ENCODE peak calls at places on chromosomes 2 and 18, in nine cellular contexts. D, Y, H, I, W, J, S, B and O are unnamed samples.

GRCh38 chr2:11370377-11371098 is 26.1 kb upstream of the ROCK2 start:
- DNase-seq in H (no peak), Y (no peak), J (no peak), D (no peak), S (peak), W (peak), I (peak), B (no peak), O (peak)

GRCh38 chr2:152415231-152415642 is 80.3 kb downstream of the FMNL2 start:
- DNase-seq in D (no peak), I (peak), J (peak), W (peak), Y (no peak), B (no peak), H (no peak), S (peak), O (no peak)

GRCh38 chr2:157329524-157329923 is 3.9 kb upstream of the ERMN start:
- DNase-seq in S (no peak), Y (no peak), J (no peak), D (no peak), W (peak), B (no peak), H (no peak), I (no peak), O (peak)

GRCh38 chr2:86453838-86454237 is 12.7 kb downstream of the KDM3A start:
- DNase-seq in S (peak), I (peak), B (peak), W (peak), H (no peak), Y (peak), D (peak), J (peak), O (peak)

GRCh38 chr2:58601017-58601416 is 359.9 kb upstream of the FANCL start:
- DNase-seq in D (no peak), S (no peak), Y (peak), W (peak), I (no peak), B (no peak), H (no peak), J (peak), O (no peak)

GRCh38 chr2:152611458-152612231 is 105.6 kb downstream of the PRPF40A start:
- DNase-seq in D (peak), H (peak), Y (peak), S (peak), W (peak), I (no peak), J (peak), B (no peak), O (no peak)

GRCh38 chr2:20381457-20381856 is 30.8 kb upstream of the PUM2 start:
- DNase-seq in B (no peak), S (peak), H (no peak), J (peak), Y (peak), W (peak), I (no peak), D (peak), O (peak)

GRCh38 chr18:12621737-12622306 is 36.1 kb downstream of the SPIRE1 start:
- DNase-seq in S (peak), H (no peak), W (peak), Y (peak), I (no peak), D (peak), J (peak), B (no peak), O (no peak)

GRCh38 chr2:61471905-61472805 is 1.3 kb upstream of the USP34 start:
- DNase-seq in H (no peak), Y (peak), I (peak), W (peak), B (no peak), D (peak), J (peak), S (peak), O (no peak)

GRCh38 chr2:30790879-30791278 is 16.4 kb downstream of the CAPN13 start:
- DNase-seq in S (no peak), B (no peak), D (no peak), H (no peak), I (no peak), W (no peak), Y (no peak), J (no peak), O (peak)

GRCh38 chr2:103789716-103790085 is 1027.9 kb downstream of the TMEM182 start:
- DNase-seq in I (no peak), Y (no peak), D (no peak), H (no peak), W (no peak), S (no peak), J (no peak), B (no peak), O (no peak)

GRCh38 chr2:238158807-238159539 is at the start of gene ERFE:
- DNase-seq in Y (peak), H (no peak), S (peak), J (no peak), W (no peak), I (peak), B (no peak), D (peak), O (no peak)

GRCh38 chr2:201966691-201967388 is 66.8 kb upstream of the FZD7 start:
- DNase-seq in Y (no peak), J (no peak), I (peak), W (no peak), S (no peak), D (no peak), B (no peak), H (no peak), O (no peak)

GRCh38 chr2:105875241-105875640 is 130.5 kb downstream of the NCK2 start:
- DNase-seq in J (no peak), B (no peak), S (no peak), H (no peak), D (no peak), W (no peak), Y (no peak), I (no peak), O (no peak)

GRCh38 chr2:191933307-191934105 is 86.6 kb upstream of the CAVIN2 start:
- DNase-seq in W (peak), B (no peak), I (no peak), J (no peak), S (peak), Y (no peak), H (no peak), D (no peak), O (no peak)

GRCh38 chr2:110682267-110682666 is 4.4 kb upstream of the BUB1 start:
- DNase-seq in S (no peak), W (no peak), Y (no peak), J (no peak), D (no peak), B (no peak), H (no peak), I (no peak), O (no peak)

GRCh38 chr2:59630789-59631188 is 922.7 kb downstream of the BCL11A start:
- DNase-seq in H (no peak), J (no peak), Y (no peak), W (no peak), S (no peak), I (no peak), B (no peak), D (no peak), O (no peak)

GRCh38 chr2:119820275-119820674 is 60.6 kb downstream of the PTPN4 start:
- DNase-seq in D (peak), I (no peak), Y (peak), J (peak), W (peak), H (no peak), B (no peak), S (peak), O (no peak)

GRCh38 chr18:8758466-8758865 is 53.1 kb downstream of the MTCL1 start:
- DNase-seq in S (peak), Y (no peak), H (no peak), I (no peak), B (no peak), W (no peak), D (no peak), J (no peak), O (no peak)

GRCh38 chr2:24334245-24334633 is 26.1 kb downstream of the ITSN2 start:
- DNase-seq in D (peak), I (peak), J (peak), B (peak), S (peak), H (no peak), W (no peak), Y (peak), O (no peak)

GRCh38 chr18:11148655-11149440 is 521 bp downstream of the PIEZO2 start:
- DNase-seq in Y (no peak), J (no peak), W (no peak), H (no peak), I (no peak), D (peak), S (no peak), B (no peak), O (no peak)

GRCh38 chr2:175234153-175234552 is 52.6 kb upstream of the ATP5MC3 start:
- DNase-seq in B (no peak), H (no peak), J (no peak), I (no peak), D (no peak), W (no peak), S (no peak), Y (peak), O (no peak)

GRCh38 chr2:161746891-161747535 is 122.8 kb downstream of the SLC4A10 start:
- DNase-seq in D (no peak), H (no peak), Y (no peak), I (no peak), B (no peak), W (no peak), S (no peak), J (no peak), O (no peak)

GRCh38 chr18:26719909-26720308 is 145.6 kb downstream of the AQP4 start:
- DNase-seq in H (no peak), I (no peak), B (no peak), W (no peak), S (no peak), J (no peak), D (no peak), Y (no peak), O (peak)

GRCh38 chr2:96867756-96868554 is 1.9 kb downstream of the SEMA4C start:
- DNase-seq in J (peak), H (no peak), I (no peak), Y (peak), D (no peak), S (peak), B (no peak), W (no peak), O (no peak)

GRCh38 chr2:27961997-27962396 is 71.5 kb downstream of the BABAM2 start:
- DNase-seq in B (no peak), W (peak), S (peak), I (no peak), Y (peak), H (no peak), J (peak), D (peak), O (no peak)

GRCh38 chr2:241595600-241596140 is 37.1 kb downstream of the BOK start:
- DNase-seq in Y (no peak), H (peak), D (peak), W (no peak), I (peak), J (no peak), S (no peak), B (no peak), O (no peak)

GRCh38 chr2:109266998-109267854 is 138.2 kb downstream of the SH3RF3 start:
- DNase-seq in H (peak), J (peak), W (peak), Y (no peak), I (no peak), B (no peak), S (peak), D (peak), O (no peak)

GRCh38 chr2:229922449-229923386 is at the start of gene FBXO36:
- DNase-seq in Y (no peak), S (peak), H (no peak), B (no peak), J (peak), I (no peak), W (peak), D (no peak), O (no peak)

GRCh38 chr18:62659698-62660097 is 55.6 kb upstream of the PHLPP1 start:
- DNase-seq in W (no peak), J (no peak), S (no peak), H (no peak), B (no peak), I (no peak), D (no peak), Y (no peak), O (no peak)

GRCh38 chr18:52345428-52345827 is 5.4 kb downstream of the DCC start:
- DNase-seq in I (no peak), H (no peak), D (no peak), Y (no peak), B (no peak), S (no peak), J (no peak), W (no peak), O (no peak)

GRCh38 chr2:117985092-117985491 is 28.8 kb downstream of the CCDC93 start:
- DNase-seq in H (no peak), D (no peak), S (no peak), I (no peak), Y (no peak), W (no peak), B (no peak), J (no peak), O (no peak)

GRCh38 chr18:58195278-58195721 is 151.3 kb downstream of the NEDD4L start:
- DNase-seq in D (no peak), S (no peak), Y (no peak), H (no peak), B (no peak), W (peak), J (no peak), I (peak), O (no peak)

GRCh38 chr2:14634223-14634884 is 1.8 kb downstream of the LRATD1 start:
- DNase-seq in W (peak), I (peak), H (peak), D (peak), Y (peak), J (peak), B (no peak), S (peak), O (peak)

GRCh38 chr2:117948585-117948984 is 65.3 kb downstream of the CCDC93 start:
- DNase-seq in W (no peak), B (no peak), S (no peak), Y (no peak), J (no peak), D (no peak), H (no peak), I (no peak), O (no peak)

GRCh38 chr2:23375448-23375847 is 9.5 kb upstream of the KLHL29 start:
- DNase-seq in D (peak), I (no peak), W (peak), Y (no peak), J (no peak), H (no peak), B (no peak), S (peak), O (peak)

GRCh38 chr18:23616258-23616657 is 30.0 kb upstream of the NPC1 start:
- DNase-seq in D (no peak), Y (no peak), W (no peak), J (no peak), H (no peak), S (no peak), I (no peak), B (no peak), O (no peak)
- H3K4me3 ChIP-seq in D (no peak), Y (no peak), W (no peak), J (no peak), H (no peak), S (no peak), I (no peak), B (no peak), O (no peak)

GRCh38 chr2:3754795-3755194 is 51.4 kb downstream of the DCDC2C start:
- DNase-seq in D (no peak), Y (no peak), H (no peak), B (no peak), S (no peak), W (no peak), J (no peak), I (no peak), O (no peak)

GRCh38 chr2:3751281-3751680 is 47.9 kb downstream of the DCDC2C start:
- DNase-seq in W (no peak), I (no peak), D (no peak), S (no peak), J (no peak), H (no peak), B (no peak), Y (no peak), O (no peak)

GRCh38 chr2:3755277-3755676 is 51.9 kb downstream of the DCDC2C start:
- DNase-seq in H (no peak), W (no peak), I (no peak), D (no peak), S (no peak), Y (no peak), B (no peak), J (no peak), O (no peak)

GRCh38 chr2:3751832-3752231 is 48.5 kb downstream of the DCDC2C start:
- DNase-seq in B (no peak), D (no peak), H (no peak), J (no peak), W (no peak), S (no peak), Y (no peak), I (no peak), O (no peak)

GRCh38 chr2:3754280-3754679 is 50.9 kb downstream of the DCDC2C start:
- DNase-seq in H (no peak), B (no peak), Y (no peak), W (no peak), I (no peak), J (no peak), S (no peak), D (no peak), O (no peak)
- TF ChIP-seq CTCF in H (no peak), B (no peak), Y (no peak), W (no peak), I (no peak), J (no peak), S (no peak), D (no peak), O (no peak)

DNA sequence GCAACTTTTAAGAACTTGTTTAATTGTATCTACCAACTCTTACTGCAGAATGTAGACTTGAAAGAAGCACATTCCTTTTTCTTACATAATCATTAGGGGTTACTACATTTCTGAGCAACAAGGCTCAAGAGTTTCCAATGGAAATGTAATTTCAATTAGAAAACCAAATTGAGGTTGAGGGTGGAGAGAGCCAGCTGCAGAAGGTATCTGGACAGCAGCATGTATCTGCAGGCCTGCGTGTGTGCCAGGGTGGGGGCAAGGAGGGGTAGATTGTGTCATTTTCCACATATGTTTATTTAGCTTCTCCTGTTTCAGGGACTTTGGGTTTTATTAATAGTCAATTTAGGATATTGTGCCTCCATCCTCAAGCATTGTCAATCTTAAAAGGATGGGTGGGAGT is 151.2 kb downstream of the RPIA start:
- DNase-seq in H (no peak), D (no peak), B (no peak), W (no peak), S (no peak), Y (no peak), I (no peak), J (no peak), O (no peak)
- H3K4me3 ChIP-seq in H (no peak), D (no peak), B (no peak), W (no peak), S (no peak), Y (no peak), I (no peak), J (no peak), O (no peak)

GRCh38 chr2:121689356-121689755 is 40.1 kb upstream of the CLASP1 start:
- DNase-seq in Y (peak), H (no peak), S (peak), D (peak), W (peak), I (peak), B (no peak), J (peak), O (peak)
- TF ChIP-seq CTCF in Y (peak), H (no peak), S (peak), D (peak), W (peak), I (peak), B (peak), J (peak), O (peak)